ENCODE peak calls at places on chromosomes 2 and 18, in ten cellular contexts. W is left ventricle myocardium inferior, L is right lobe of liver, X is upper lobe of right lung, T is right atrium auricular region, Z is fibroblast of pulmonary artery, M is AG09309, P is pancreas, H is dorsolateral prefrontal cortex, J is cardiac muscle cell. K is an unnamed sample.

GRCh38 chr2:236120006-236120740 is 48.0 kb downstream of the GBX2 start:
- DNase-seq in Z (no peak), J (no peak), X (no peak), H (no peak), L (peak; percentile 40), M (no peak), T (no peak), W (no peak), P (no peak), K (no peak)

GRCh38 chr18:61984293-61984692 is 91.5 kb upstream of the RNF152 start:
- DNase-seq in P (no peak), T (no peak), L (no peak), W (no peak), J (peak; percentile 34), M (no peak), X (no peak), H (no peak), Z (peak; percentile 21), K (no peak)

GRCh38 chr18:63897072-63897471 is 9.6 kb downstream of the SERPINB2 start:
- DNase-seq in X (no peak), P (no peak), T (no peak), M (no peak), H (no peak), J (peak; percentile 73), W (no peak), L (no peak), Z (peak; percentile 52), K (no peak)

GRCh38 chr18:55634545-55634944 is 46.6 kb upstream of the TCF4 start:
- DNase-seq in X (no peak), H (no peak), L (no peak), W (no peak), M (peak; percentile 84), Z (peak; percentile 94), T (no peak), J (peak; percentile 94), P (no peak), K (peak; percentile 32)

GRCh38 chr18:2900742-2901404 is 54.1 kb downstream of the EMILIN2 start:
- DNase-seq in M (no peak), H (no peak), W (no peak), X (no peak), L (no peak), T (no peak), P (no peak), J (no peak), Z (no peak), K (no peak)

GRCh38 chr2:40202798-40203400 is 249.0 kb downstream of the SLC8A1 start:
- DNase-seq in W (no peak), X (no peak), T (no peak), M (no peak), Z (peak; percentile 16), P (no peak), J (no peak), L (no peak), H (no peak), K (no peak)

GRCh38 chr2:129575880-129576279 is 403.6 kb upstream of the RAB6C start:
- DNase-seq in M (no peak), P (no peak), X (no peak), L (no peak), H (no peak), W (no peak), T (no peak), Z (no peak), J (no peak), K (no peak)

GRCh38 chr2:168583064-168583709 is 127.1 kb downstream of the CERS6 start:
- DNase-seq in M (no peak), L (no peak), J (peak; percentile 52), T (no peak), H (no peak), Z (peak; percentile 36), X (no peak), P (no peak), W (no peak), K (no peak)

GRCh38 chr2:14143435-14143834 is 489.1 kb upstream of the LRATD1 start:
- DNase-seq in M (no peak), P (no peak), H (no peak), J (no peak), L (no peak), X (no peak), Z (no peak), T (no peak), W (no peak), K (no peak)

GRCh38 chr2:71787476-71788185 is 334.3 kb downstream of the DYSF start:
- DNase-seq in X (no peak), T (no peak), W (no peak), P (no peak), H (no peak), M (no peak), Z (no peak), J (no peak), L (no peak), K (no peak)

GRCh38 chr2:117272975-117273671 is 541.4 kb upstream of the DDX18 start:
- DNase-seq in H (no peak), W (no peak), X (no peak), T (no peak), Z (no peak), J (no peak), L (no peak), P (no peak), M (no peak), K (no peak)

GRCh38 chr2:178194600-178195389 is 483 bp downstream of the OSBPL6 start:
- DNase-seq in X (peak; percentile 70), T (no peak), M (no peak), W (peak; percentile 39), P (peak; percentile 26), Z (peak; percentile 66), J (peak; percentile 69), H (peak; percentile 24), L (peak; percentile 67), K (no peak)
- TF ChIP-seq CTCF in X (peak; percentile 1), T (peak; percentile 14), M (no peak), W (peak; percentile 6), P (no peak), Z (no peak), J (no peak), H (no peak), L (no peak), K (no peak)

GRCh38 chr2:23531881-23532280 is 146.9 kb downstream of the KLHL29 start:
- DNase-seq in H (no peak), L (no peak), Z (no peak), J (no peak), M (no peak), W (no peak), P (no peak), T (no peak), X (no peak), K (no peak)

GRCh38 chr2:23533014-23533730 is 148.2 kb downstream of the KLHL29 start:
- DNase-seq in H (no peak), M (no peak), T (no peak), L (no peak), Z (no peak), J (no peak), W (no peak), P (no peak), X (no peak), K (no peak)

GRCh38 chr2:23530909-23531276 is 145.9 kb downstream of the KLHL29 start:
- DNase-seq in W (no peak), X (no peak), H (no peak), Z (no peak), J (no peak), L (no peak), P (no peak), M (no peak), T (no peak), K (no peak)

GRCh38 chr2:23531280-23531679 is 146.3 kb downstream of the KLHL29 start:
- DNase-seq in X (no peak), M (no peak), W (no peak), P (no peak), Z (no peak), T (no peak), J (no peak), L (no peak), H (no peak), K (no peak)

GRCh38 chr2:23532311-23533013 is 147.5 kb downstream of the KLHL29 start:
- DNase-seq in P (no peak), X (no peak), L (no peak), M (no peak), Z (no peak), W (no peak), J (no peak), H (no peak), T (no peak), K (no peak)
- H3K4me3 ChIP-seq in P (no peak overlapping the region), X (no peak overlapping the region), L (no peak overlapping the region), M (no peak overlapping the region), Z (no peak overlapping the region), W (no peak overlapping the region), J (no peak overlapping the region), H (no peak overlapping the region), T (no peak overlapping the region), K (peak overlapping the region; percentile 4)

GRCh38 chr2:121478996-121479735 is 51.5 kb upstream of the RNU4ATAC start:
- DNase-seq in W (no peak), P (no peak), Z (no peak), X (no peak), M (no peak), H (no peak), T (no peak), J (no peak), L (no peak), K (no peak)

GRCh38 chr2:121476714-121477113 is 54.0 kb upstream of the RNU4ATAC start:
- DNase-seq in L (no peak), X (no peak), T (no peak), Z (no peak), M (no peak), P (no peak), J (no peak), H (no peak), W (no peak), K (no peak)

GRCh38 chr2:121483021-121483420 is 47.7 kb upstream of the RNU4ATAC start:
- DNase-seq in L (no peak), H (no peak), Z (peak; percentile 56), M (no peak), W (no peak), T (no peak), P (no peak), X (no peak), J (no peak), K (no peak)

GRCh38 chr2:121480826-121481225 is 49.9 kb upstream of the RNU4ATAC start:
- DNase-seq in Z (peak; percentile 97), X (no peak), T (no peak), M (no peak), H (no peak), W (no peak), L (no peak), J (peak; percentile 99), P (no peak), K (peak; percentile 72)

GRCh38 chr2:121479882-121480522 is 50.7 kb upstream of the RNU4ATAC start:
- DNase-seq in J (peak; percentile 43), M (no peak), P (peak; percentile 63), T (no peak), X (no peak), L (no peak), W (no peak), Z (peak; percentile 23), H (no peak), K (no peak)
- TF ChIP-seq CTCF in J (peak; percentile 30), M (peak; percentile 22), P (no peak), T (no peak), X (no peak), L (no peak), W (no peak), Z (peak; percentile 18), H (no peak), K (peak; percentile 7)

DNA sequence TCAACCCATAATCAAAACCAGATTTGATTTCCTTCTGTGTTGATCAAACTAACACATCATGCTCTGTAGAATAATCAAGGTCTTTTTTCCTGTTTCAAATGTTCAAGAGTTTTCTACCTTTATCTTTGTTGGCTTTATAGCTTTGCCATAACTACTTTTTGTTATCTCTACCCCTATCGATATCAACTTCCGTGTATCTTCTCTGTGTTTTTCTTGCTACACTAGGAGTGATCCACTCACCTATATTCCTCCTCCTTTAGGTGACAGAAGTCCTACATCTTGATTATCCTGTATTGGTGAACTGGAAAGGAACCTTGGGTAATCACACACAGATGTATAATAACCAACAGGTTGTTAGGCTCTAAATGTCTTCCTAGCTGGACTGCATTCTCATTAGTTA is 85.5 kb downstream of the LTBP1 start:
- DNase-seq in P (no peak), J (no peak), T (no peak), L (no peak), W (no peak), H (no peak), M (no peak), Z (no peak), X (no peak), K (no peak)
- H3K4me3 ChIP-seq in P (no peak overlapping the region), J (no peak overlapping the region), T (no peak overlapping the region), L (no peak overlapping the region), W (no peak overlapping the region), H (no peak overlapping the region), M (no peak overlapping the region), Z (no peak overlapping the region), X (no peak overlapping the region), K (no peak overlapping the region)

K was measured in AG04450.